ENCODE peak calls at places on chromosomes 13 and 19, in four cellular contexts. One of them, this sample, is unnamed.

GRCh38 chr19:1027020-1027952 is 878 bp downstream of the CNN2 start:
- DNase-seq in H1: no peak
- DNase-seq in GM12878: no peak
- DNase-seq in K562: peak; percentile 59
- DNase-seq in this sample: no peak

GRCh38 chr13:112532837-112533745 is 54.9 kb downstream of the TUBGCP3 start:
- DNase-seq in H1: peak; percentile 36
- DNase-seq in GM12878: no peak
- DNase-seq in K562: no peak
- DNase-seq in this sample: no peak

GRCh38 chr19:42198676-42199439 is 18.6 kb downstream of the DEDD2 start:
- DNase-seq in H1: no peak
- DNase-seq in GM12878: peak; percentile 53
- DNase-seq in K562: no peak
- DNase-seq in this sample: no peak

GRCh38 chr19:14378890-14379289 is 2.4 kb upstream of the ADGRE5 start:
- DNase-seq in H1: no peak
- DNase-seq in GM12878: no peak
- DNase-seq in K562: no peak
- DNase-seq in this sample: no peak

GRCh38 chr19:49020931-49021895 is 2.9 kb downstream of the CGB3 start:
- DNase-seq in H1: no peak
- DNase-seq in GM12878: no peak
- DNase-seq in K562: peak; percentile 42
- DNase-seq in this sample: peak; percentile 25

GRCh38 chr19:46337487-46337886 is 9.4 kb upstream of the PPP5C start:
- DNase-seq in H1: no peak
- DNase-seq in GM12878: no peak
- DNase-seq in K562: no peak
- DNase-seq in this sample: no peak

GRCh38 chr13:43783820-43784219 is 3.0 kb downstream of the ENOX1 start:
- DNase-seq in H1: no peak
- DNase-seq in GM12878: no peak
- DNase-seq in K562: no peak
- DNase-seq in this sample: peak; percentile 8

GRCh38 chr13:51861728-51862300 is at the start of gene CCDC70:
- DNase-seq in H1: no peak
- DNase-seq in GM12878: no peak
- DNase-seq in K562: peak; percentile 50
- DNase-seq in this sample: peak; percentile 39

GRCh38 chr19:14333101-14333871 is 48.0 kb upstream of the ADGRE5 start:
- DNase-seq in H1: peak; percentile 76
- DNase-seq in GM12878: no peak
- DNase-seq in K562: no peak
- DNase-seq in this sample: no peak

GRCh38 chr19:16886305-16886880 is 2.4 kb upstream of the F2RL3 start:
- DNase-seq in H1: no peak
- DNase-seq in GM12878: no peak
- DNase-seq in K562: peak; percentile 35
- DNase-seq in this sample: peak; percentile 46

GRCh38 chr13:63938851-63939250 is 2523.2 kb upstream of the PCDH20 start:
- DNase-seq in H1: no peak
- DNase-seq in GM12878: no peak
- DNase-seq in K562: no peak
- DNase-seq in this sample: peak; percentile 48

GRCh38 chr19:18424890-18425514 is 5.8 kb downstream of the SSBP4 start:
- DNase-seq in H1: no peak
- DNase-seq in GM12878: no peak
- DNase-seq in K562: no peak
- DNase-seq in this sample: no peak

GRCh38 chr13:101447852-101448251 is 4.6 kb upstream of the ITGBL1 start:
- DNase-seq in H1: no peak
- DNase-seq in GM12878: no peak
- DNase-seq in K562: no peak
- DNase-seq in this sample: peak; percentile 51

GRCh38 chr13:27500806-27501534 is 50.6 kb upstream of the MTIF3 start:
- DNase-seq in H1: no peak
- DNase-seq in GM12878: no peak
- DNase-seq in K562: no peak
- DNase-seq in this sample: no peak
- TF ChIP-seq CHD1 in H1: no peak
- TF ChIP-seq CHD1 in GM12878: no peak
- TF ChIP-seq CHD1 in K562: no peak
- TF ChIP-seq CHD1 in this sample: no peak

GRCh38 chr13:44792096-44792495 is 197.2 kb downstream of the NUFIP1 start:
- DNase-seq in H1: no peak
- DNase-seq in GM12878: no peak
- DNase-seq in K562: no peak
- DNase-seq in this sample: no peak

GRCh38 chr13:44795176-44795575 is 194.1 kb downstream of the NUFIP1 start:
- DNase-seq in H1: no peak
- DNase-seq in GM12878: no peak
- DNase-seq in K562: no peak
- DNase-seq in this sample: peak; percentile 44

GRCh38 chr13:44797685-44798084 is 191.6 kb downstream of the NUFIP1 start:
- DNase-seq in H1: no peak
- DNase-seq in GM12878: no peak
- DNase-seq in K562: no peak
- DNase-seq in this sample: no peak

GRCh38 chr13:44800626-44801025 is 188.6 kb downstream of the NUFIP1 start:
- DNase-seq in H1: no peak
- DNase-seq in GM12878: no peak
- DNase-seq in K562: no peak
- DNase-seq in this sample: no peak

GRCh38 chr13:44796597-44797517 is 192.4 kb downstream of the NUFIP1 start:
- DNase-seq in H1: no peak
- DNase-seq in GM12878: no peak
- DNase-seq in K562: no peak
- DNase-seq in this sample: no peak
- TF ChIP-seq CHD1 in H1: no peak
- TF ChIP-seq CHD1 in GM12878: no peak
- TF ChIP-seq CHD1 in K562: no peak
- TF ChIP-seq CHD1 in this sample: no peak

DNA sequence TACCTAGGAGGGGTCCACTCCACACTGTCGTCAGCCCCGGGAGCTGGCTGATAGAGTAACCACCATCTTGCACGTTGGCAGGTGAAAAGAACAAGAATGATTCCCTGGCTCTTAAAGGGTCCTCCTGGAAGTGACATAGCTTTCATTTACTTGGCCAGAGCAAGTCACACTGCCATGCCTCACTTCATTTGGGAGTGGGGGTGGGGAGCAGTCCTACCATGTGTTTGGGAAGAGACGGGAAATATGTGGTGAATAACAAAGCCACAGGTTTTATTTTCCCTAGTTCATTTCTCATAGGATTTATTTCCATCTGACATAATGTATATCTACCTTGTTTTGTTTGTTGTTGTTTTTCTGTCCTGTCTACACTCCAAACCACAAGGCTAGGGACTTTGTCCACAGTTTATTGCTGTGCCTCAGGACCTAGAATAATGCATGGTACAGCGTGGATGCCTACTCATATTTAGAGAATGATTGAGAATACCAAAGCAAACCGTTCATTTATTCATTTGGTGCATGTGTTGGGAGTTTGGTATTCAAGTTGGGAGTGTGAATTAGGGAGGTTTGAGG is 26.8 kb downstream of the UBAC2 start:
- DNase-seq in H1: no peak
- DNase-seq in GM12878: no peak
- DNase-seq in K562: no peak
- DNase-seq in this sample: no peak
- TF ChIP-seq CHD1 in H1: no peak
- TF ChIP-seq CHD1 in GM12878: no peak
- TF ChIP-seq CHD1 in K562: no peak
- TF ChIP-seq CHD1 in this sample: no peak

GRCh38 chr19:40597329-40597838 is 3.8 kb upstream of the LTBP4 start:
- DNase-seq in H1: no peak
- DNase-seq in GM12878: no peak
- DNase-seq in K562: no peak
- DNase-seq in this sample: no peak

GRCh38 chr19:40594657-40595077 is 6.5 kb upstream of the LTBP4 start:
- DNase-seq in H1: peak; percentile 57
- DNase-seq in GM12878: no peak
- DNase-seq in K562: peak; percentile 53
- DNase-seq in this sample: peak; percentile 70

GRCh38 chr19:40598918-40599307 is 2.3 kb upstream of the LTBP4 start:
- DNase-seq in H1: no peak
- DNase-seq in GM12878: no peak
- DNase-seq in K562: no peak
- DNase-seq in this sample: no peak

GRCh38 chr19:40598121-40598917 is 2.9 kb upstream of the LTBP4 start:
- DNase-seq in H1: peak; percentile 97
- DNase-seq in GM12878: no peak
- DNase-seq in K562: peak; percentile 96
- DNase-seq in this sample: peak; percentile 87

GRCh38 chr19:40596608-40597328 is 4.4 kb upstream of the LTBP4 start:
- DNase-seq in H1: peak; percentile 85
- DNase-seq in GM12878: no peak
- DNase-seq in K562: peak; percentile 93
- DNase-seq in this sample: peak; percentile 59
- TF ChIP-seq CHD1 in H1: no peak
- TF ChIP-seq CHD1 in GM12878: no peak
- TF ChIP-seq CHD1 in K562: no peak
- TF ChIP-seq CHD1 in this sample: no peak

GRCh38 chr13:102830646-102831045 is 15.2 kb upstream of the ERCC5 start:
- DNase-seq in H1: no peak
- DNase-seq in GM12878: no peak
- DNase-seq in K562: no peak
- DNase-seq in this sample: no peak
- TF ChIP-seq CHD1 in H1: no peak
- TF ChIP-seq CHD1 in GM12878: no peak
- TF ChIP-seq CHD1 in K562: no peak
- TF ChIP-seq CHD1 in this sample: no peak

DNA sequence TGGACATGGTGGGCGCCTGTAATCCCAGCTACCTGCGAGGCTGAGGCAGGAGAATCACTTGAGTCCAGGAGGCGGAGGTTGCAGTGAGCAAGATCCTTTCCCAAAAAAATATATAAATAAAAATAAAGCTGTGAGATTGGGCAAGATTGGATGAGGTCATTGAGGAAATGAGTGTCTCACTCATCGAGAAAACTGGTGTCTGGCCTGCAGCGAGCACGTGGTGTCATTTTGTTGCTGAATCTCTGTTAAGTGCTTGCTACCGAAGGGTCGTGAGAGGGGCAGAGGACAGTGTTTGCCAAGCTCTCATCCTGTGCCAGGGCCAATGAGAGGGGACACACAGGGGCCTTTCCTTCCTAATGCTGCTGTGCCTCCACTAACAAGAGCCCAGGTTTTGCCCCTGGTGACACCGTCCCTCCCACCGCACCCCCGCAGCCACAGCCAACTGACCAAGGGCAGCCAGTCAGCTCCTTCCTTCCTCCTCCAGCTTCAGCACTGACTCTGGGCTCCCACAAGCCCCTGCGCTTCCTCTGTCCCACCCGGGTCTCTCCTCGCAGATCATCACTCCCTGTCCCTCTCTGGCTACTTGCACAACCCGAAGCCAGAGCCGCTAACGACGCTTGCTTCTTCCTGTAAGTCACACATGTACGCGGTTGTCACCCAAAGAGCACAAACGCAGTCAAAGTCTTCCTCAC is 3.2 kb downstream of the POLD1 start:
- DNase-seq in H1: no peak
- DNase-seq in GM12878: no peak
- DNase-seq in K562: no peak
- DNase-seq in this sample: peak; percentile 63
- TF ChIP-seq CHD1 in H1: no peak
- TF ChIP-seq CHD1 in GM12878: no peak
- TF ChIP-seq CHD1 in K562: no peak
- TF ChIP-seq CHD1 in this sample: no peak